ENCODE peak calls at places on chromosomes 4 and X, in ten cellular contexts. One of them, this sample, is unnamed. For H3K4me1, the result is how much of the 10 kb centered on the place peaks cover.

GRCh38 chr4:187666634-187667033 is 328.9 kb upstream of the ZFP42 start:
- DNase-seq in colonic mucosa: no peak
- DNase-seq in NT2/D1: no peak
- DNase-seq in fibroblast of lung: no peak
- DNase-seq in adipocyte: peak
- DNase-seq in ovary: no peak
- DNase-seq in psoas muscle: no peak
- DNase-seq in spleen: no peak
- DNase-seq in GM23338: no peak
- DNase-seq in sigmoid colon: no peak
- DNase-seq in this sample: no peak

GRCh38 chrX:15814811-15815210 is 24.5 kb downstream of the ZRSR2 start:
- DNase-seq in colonic mucosa: no peak
- DNase-seq in NT2/D1: no peak
- DNase-seq in fibroblast of lung: no peak
- DNase-seq in adipocyte: no peak
- DNase-seq in ovary: no peak
- DNase-seq in psoas muscle: no peak
- DNase-seq in spleen: no peak
- DNase-seq in GM23338: no peak
- DNase-seq in sigmoid colon: no peak
- DNase-seq in this sample: no peak

GRCh38 chr4:5979981-5980380 is 38.2 kb downstream of the C4orf50 start:
- DNase-seq in colonic mucosa: no peak
- DNase-seq in NT2/D1: peak
- DNase-seq in fibroblast of lung: peak
- DNase-seq in adipocyte: peak
- DNase-seq in ovary: no peak
- DNase-seq in psoas muscle: no peak
- DNase-seq in spleen: no peak
- DNase-seq in GM23338: peak
- DNase-seq in sigmoid colon: no peak
- DNase-seq in this sample: peak

GRCh38 chr4:3643518-3644433 is 111.6 kb upstream of the LRPAP1 start:
- DNase-seq in colonic mucosa: no peak
- DNase-seq in NT2/D1: no peak
- DNase-seq in fibroblast of lung: no peak
- DNase-seq in adipocyte: no peak
- DNase-seq in ovary: no peak
- DNase-seq in psoas muscle: no peak
- DNase-seq in spleen: no peak
- DNase-seq in GM23338: no peak
- DNase-seq in sigmoid colon: no peak
- DNase-seq in this sample: no peak

GRCh38 chr4:40850496-40850895 is 100.7 kb downstream of the NSUN7 start:
- DNase-seq in colonic mucosa: no peak
- DNase-seq in NT2/D1: no peak
- DNase-seq in fibroblast of lung: no peak
- DNase-seq in adipocyte: no peak
- DNase-seq in ovary: no peak
- DNase-seq in psoas muscle: no peak
- DNase-seq in spleen: no peak
- DNase-seq in GM23338: no peak
- DNase-seq in sigmoid colon: no peak
- DNase-seq in this sample: no peak

GRCh38 chrX:108439434-108439883 is at the start of gene COL4A5:
- DNase-seq in colonic mucosa: no peak
- DNase-seq in NT2/D1: peak
- DNase-seq in fibroblast of lung: peak
- DNase-seq in adipocyte: peak
- DNase-seq in ovary: peak
- DNase-seq in psoas muscle: peak
- DNase-seq in spleen: no peak
- DNase-seq in GM23338: peak
- DNase-seq in sigmoid colon: peak
- DNase-seq in this sample: peak

GRCh38 chr4:163263601-163264000 is 68.8 kb downstream of the NPY1R start:
- DNase-seq in colonic mucosa: no peak
- DNase-seq in NT2/D1: no peak
- DNase-seq in fibroblast of lung: no peak
- DNase-seq in adipocyte: no peak
- DNase-seq in ovary: no peak
- DNase-seq in psoas muscle: no peak
- DNase-seq in spleen: no peak
- DNase-seq in GM23338: peak
- DNase-seq in sigmoid colon: no peak
- DNase-seq in this sample: no peak

GRCh38 chrX:47936224-47936939 is 67.4 kb downstream of the ZNF182 start:
- DNase-seq in colonic mucosa: no peak
- DNase-seq in NT2/D1: no peak
- DNase-seq in fibroblast of lung: peak
- DNase-seq in adipocyte: no peak
- DNase-seq in ovary: no peak
- DNase-seq in psoas muscle: no peak
- DNase-seq in spleen: no peak
- DNase-seq in GM23338: peak
- DNase-seq in sigmoid colon: no peak
- DNase-seq in this sample: no peak

GRCh38 chrX:68843992-68844391 is 15.2 kb downstream of the EFNB1 start:
- DNase-seq in colonic mucosa: peak
- DNase-seq in NT2/D1: no peak
- DNase-seq in fibroblast of lung: no peak
- DNase-seq in adipocyte: no peak
- DNase-seq in ovary: no peak
- DNase-seq in psoas muscle: no peak
- DNase-seq in spleen: no peak
- DNase-seq in GM23338: no peak
- DNase-seq in sigmoid colon: no peak
- DNase-seq in this sample: no peak

GRCh38 chrX:87578978-87579377 is 61.4 kb downstream of the KLHL4 start:
- DNase-seq in colonic mucosa: no peak
- DNase-seq in NT2/D1: no peak
- DNase-seq in fibroblast of lung: no peak
- DNase-seq in adipocyte: no peak
- DNase-seq in ovary: no peak
- DNase-seq in psoas muscle: no peak
- DNase-seq in spleen: no peak
- DNase-seq in GM23338: peak
- DNase-seq in sigmoid colon: no peak
- DNase-seq in this sample: no peak

GRCh38 chr4:59044316-59044715 is 1934.1 kb upstream of the IGFBP7 start:
- DNase-seq in colonic mucosa: no peak
- DNase-seq in NT2/D1: no peak
- DNase-seq in fibroblast of lung: no peak
- DNase-seq in adipocyte: no peak
- DNase-seq in ovary: no peak
- DNase-seq in psoas muscle: no peak
- DNase-seq in spleen: no peak
- DNase-seq in GM23338: no peak
- DNase-seq in sigmoid colon: no peak
- DNase-seq in this sample: no peak

GRCh38 chrX:150664290-150664689 is 28.9 kb upstream of the MTMR1 start:
- DNase-seq in colonic mucosa: no peak
- DNase-seq in NT2/D1: no peak
- DNase-seq in fibroblast of lung: no peak
- DNase-seq in adipocyte: peak
- DNase-seq in ovary: no peak
- DNase-seq in psoas muscle: no peak
- DNase-seq in spleen: no peak
- DNase-seq in GM23338: no peak
- DNase-seq in sigmoid colon: peak
- DNase-seq in this sample: peak

GRCh38 chrX:106752101-106752678 is 25.7 kb downstream of the RNF128 start:
- DNase-seq in colonic mucosa: no peak
- DNase-seq in NT2/D1: no peak
- DNase-seq in fibroblast of lung: no peak
- DNase-seq in adipocyte: peak
- DNase-seq in ovary: no peak
- DNase-seq in psoas muscle: no peak
- DNase-seq in spleen: no peak
- DNase-seq in GM23338: peak
- DNase-seq in sigmoid colon: no peak
- DNase-seq in this sample: no peak

GRCh38 chrX:150935466-150935865 is 37.0 kb upstream of the CD99L2 start:
- DNase-seq in colonic mucosa: no peak
- DNase-seq in NT2/D1: no peak
- DNase-seq in fibroblast of lung: peak
- DNase-seq in adipocyte: peak
- DNase-seq in ovary: no peak
- DNase-seq in psoas muscle: no peak
- DNase-seq in spleen: no peak
- DNase-seq in GM23338: no peak
- DNase-seq in sigmoid colon: no peak
- DNase-seq in this sample: no peak

DNA sequence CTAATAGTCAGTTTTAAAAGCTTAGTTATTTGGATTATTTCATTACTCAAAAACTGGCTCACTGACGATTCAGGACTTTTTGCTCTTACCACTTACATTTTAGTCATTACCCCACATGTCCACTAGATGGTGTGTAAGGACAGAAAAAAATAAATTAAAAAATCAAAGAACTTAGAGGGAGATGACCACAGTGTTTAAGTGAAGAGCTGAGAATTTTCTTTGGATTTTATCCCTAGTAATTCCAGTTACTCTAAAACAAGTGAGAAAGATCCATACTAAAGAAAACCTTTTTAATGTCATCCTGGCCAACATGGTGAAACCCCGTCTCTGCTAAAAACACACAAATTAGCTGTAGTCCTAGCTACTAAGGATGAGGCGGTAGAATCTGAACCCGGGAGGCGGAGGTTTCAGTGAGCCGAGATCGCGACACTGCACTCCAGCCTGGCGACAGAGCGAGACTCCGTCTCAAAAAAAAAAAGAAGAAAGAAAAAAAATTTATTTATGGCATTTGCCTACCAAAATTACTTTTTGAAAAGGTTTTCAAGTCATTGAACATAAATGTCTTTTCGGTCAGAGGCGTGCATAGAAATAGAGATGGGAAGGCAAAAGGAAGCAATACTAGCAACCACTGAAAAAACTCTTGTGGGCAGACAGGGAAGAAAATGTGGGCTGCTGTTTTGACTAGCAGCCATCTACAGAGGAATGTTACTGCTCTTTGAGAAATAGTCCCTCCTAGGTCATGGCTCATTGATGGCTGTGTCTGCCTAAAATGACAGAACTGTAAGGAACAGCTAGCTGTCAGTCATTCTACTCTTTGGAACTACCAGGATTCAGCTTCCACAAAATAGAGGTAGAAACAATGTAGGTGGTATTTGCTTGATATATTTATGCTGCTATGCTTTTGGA is 26.6 kb upstream of the TMPRSS11B start:
- DNase-seq in colonic mucosa: no peak
- DNase-seq in NT2/D1: no peak
- DNase-seq in fibroblast of lung: peak
- DNase-seq in adipocyte: peak
- DNase-seq in ovary: no peak
- DNase-seq in psoas muscle: no peak
- DNase-seq in spleen: no peak
- DNase-seq in GM23338: peak
- DNase-seq in sigmoid colon: no peak
- DNase-seq in this sample: no peak
- H3K4me3 ChIP-seq in colonic mucosa: no peak
- H3K4me3 ChIP-seq in NT2/D1: no peak
- H3K4me3 ChIP-seq in fibroblast of lung: peak
- H3K4me3 ChIP-seq in adipocyte: peak
- H3K4me3 ChIP-seq in ovary: no peak
- H3K4me3 ChIP-seq in psoas muscle: peak
- H3K4me3 ChIP-seq in spleen: no peak
- H3K4me3 ChIP-seq in GM23338: peak
- H3K4me3 ChIP-seq in sigmoid colon: no peak
- H3K4me3 ChIP-seq in this sample: peak

GRCh38 chrX:119682019-119682989 is 10.7 kb downstream of the SEPTIN6 start:
- DNase-seq in colonic mucosa: no peak
- DNase-seq in NT2/D1: no peak
- DNase-seq in fibroblast of lung: no peak
- DNase-seq in adipocyte: no peak
- DNase-seq in ovary: no peak
- DNase-seq in psoas muscle: no peak
- DNase-seq in spleen: no peak
- DNase-seq in GM23338: no peak
- DNase-seq in sigmoid colon: no peak
- DNase-seq in this sample: no peak
- H3K4me1 ChIP-seq in colonic mucosa: under half
- H3K4me1 ChIP-seq in NT2/D1: under half
- H3K4me1 ChIP-seq in fibroblast of lung: under half
- H3K4me1 ChIP-seq in adipocyte: under half
- H3K4me1 ChIP-seq in ovary: under half
- H3K4me1 ChIP-seq in psoas muscle: under half
- H3K4me1 ChIP-seq in spleen: half or more
- H3K4me1 ChIP-seq in GM23338: under half
- H3K4me1 ChIP-seq in sigmoid colon: under half
- H3K4me1 ChIP-seq in this sample: under half

GRCh38 chr4:39635023-39635422 is 3.6 kb downstream of the SMIM14 start:
- DNase-seq in colonic mucosa: peak
- DNase-seq in NT2/D1: no peak
- DNase-seq in fibroblast of lung: peak
- DNase-seq in adipocyte: peak
- DNase-seq in ovary: no peak
- DNase-seq in psoas muscle: no peak
- DNase-seq in spleen: no peak
- DNase-seq in GM23338: peak
- DNase-seq in sigmoid colon: no peak
- DNase-seq in this sample: peak
- H3K4me3 ChIP-seq in colonic mucosa: no peak
- H3K4me3 ChIP-seq in NT2/D1: no peak
- H3K4me3 ChIP-seq in fibroblast of lung: no peak
- H3K4me3 ChIP-seq in adipocyte: peak
- H3K4me3 ChIP-seq in ovary: no peak
- H3K4me3 ChIP-seq in psoas muscle: no peak
- H3K4me3 ChIP-seq in spleen: no peak
- H3K4me3 ChIP-seq in GM23338: peak
- H3K4me3 ChIP-seq in sigmoid colon: no peak
- H3K4me3 ChIP-seq in this sample: peak

GRCh38 chr4:134708616-134709015 is 507.0 kb upstream of the PABPC4L start:
- DNase-seq in colonic mucosa: no peak
- DNase-seq in NT2/D1: no peak
- DNase-seq in fibroblast of lung: no peak
- DNase-seq in adipocyte: no peak
- DNase-seq in ovary: no peak
- DNase-seq in psoas muscle: no peak
- DNase-seq in spleen: no peak
- DNase-seq in GM23338: no peak
- DNase-seq in sigmoid colon: no peak
- DNase-seq in this sample: no peak
- H3K4me1 ChIP-seq in colonic mucosa: under half
- H3K4me1 ChIP-seq in NT2/D1: under half
- H3K4me1 ChIP-seq in fibroblast of lung: under half
- H3K4me1 ChIP-seq in adipocyte: under half
- H3K4me1 ChIP-seq in ovary: under half
- H3K4me1 ChIP-seq in psoas muscle: under half
- H3K4me1 ChIP-seq in spleen: under half
- H3K4me1 ChIP-seq in GM23338: under half
- H3K4me1 ChIP-seq in sigmoid colon: under half
- H3K4me1 ChIP-seq in this sample: under half

This sample was measured in stomach.